ENCODE peak calls at places on chromosome 15, in six cellular contexts. Z is GM03348; O is activated CD4-positive, alpha-beta T cell treated with anti-CD3 and anti-CD28 coated beads for 24 hours; U is NCI-H345; J is SK-N-SH; Y is GM13976. I is an unnamed sample.

GRCh38 chr15:101579766-101580165 is 72.4 kb downstream of the TM2D3 start:
- DNase-seq in Z (no peak), O (no peak), U (no peak), J (no peak), Y (peak; percentile 29), I (no peak)

GRCh38 chr15:36358094-36358961 is 221.1 kb upstream of the CDIN1 start:
- DNase-seq in Z (peak; percentile 66), O (no peak), U (no peak), J (no peak), Y (no peak), I (no peak)

GRCh38 chr15:70324001-70324974 is 226.6 kb upstream of the TLE3 start:
- DNase-seq in Z (peak; percentile 69), O (no peak), U (no peak), J (peak; percentile 53), Y (no peak), I (no peak)

GRCh38 chr15:101148881-101149664 is 102.8 kb downstream of the CHSY1 start:
- DNase-seq in Z (no peak), O (no peak), U (no peak), J (peak; percentile 89), Y (no peak), I (no peak)

GRCh38 chr15:25679492-25679891 is 183.6 kb downstream of the ATP10A start:
- DNase-seq in Z (no peak), O (no peak), U (no peak), J (no peak), Y (no peak), I (no peak)

GRCh38 chr15:55319537-55320325 is 709 bp downstream of the PIGB start:
- DNase-seq in Z (peak; percentile 48), O (no peak), U (no peak), J (no peak), Y (peak; percentile 65), I (no peak)

GRCh38 chr15:69292826-69293420 is 5.8 kb upstream of the PAQR5 start:
- DNase-seq in Z (no peak), O (no peak), U (no peak), J (no peak), Y (no peak), I (no peak)

GRCh38 chr15:68783226-68784054 is 37.3 kb downstream of the ANP32A start:
- DNase-seq in Z (peak; percentile 38), O (peak; percentile 54), U (no peak), J (peak; percentile 62), Y (peak; percentile 76), I (peak; percentile 74)

GRCh38 chr15:59400103-59400813 is 27.6 kb upstream of the MYO1E start:
- DNase-seq in Z (no peak), O (no peak), U (no peak), J (no peak), Y (no peak), I (peak; percentile 23)

GRCh38 chr15:69926011-69926410 is 171.7 kb downstream of the TLE3 start:
- DNase-seq in Z (no peak), O (no peak), U (no peak), J (no peak), Y (no peak), I (no peak)

GRCh38 chr15:36882487-36883108 is 217.8 kb downstream of the MEIS2 start:
- DNase-seq in Z (no peak), O (no peak), U (no peak), J (no peak), Y (no peak), I (no peak)

GRCh38 chr15:22952826-22953579 is 27.2 kb downstream of the CYFIP1 start:
- DNase-seq in Z (peak; percentile 38), O (no peak), U (peak; percentile 29), J (no peak), Y (no peak), I (no peak)

GRCh38 chr15:63791236-63791635 is 42.5 kb downstream of the HERC1 start:
- DNase-seq in Z (peak; percentile 13), O (no peak), U (no peak), J (no peak), Y (no peak), I (no peak)

GRCh38 chr15:90082140-90082713 is 20.0 kb downstream of the IDH2 start:
- DNase-seq in Z (no peak), O (no peak), U (no peak), J (no peak), Y (no peak), I (no peak)

GRCh38 chr15:42358141-42358540 is 1.2 kb upstream of the CAPN3 start:
- DNase-seq in Z (no peak), O (no peak), U (no peak), J (no peak), Y (no peak), I (no peak)

GRCh38 chr15:38252481-38253311 is at the start of gene SPRED1:
- DNase-seq in Z (peak; percentile 85), O (no peak), U (peak; percentile 42), J (peak; percentile 76), Y (peak; percentile 25), I (peak; percentile 38)

GRCh38 chr15:79881668-79882067 is 15.1 kb downstream of the MTHFS start:
- DNase-seq in Z (no peak), O (no peak), U (no peak), J (no peak), Y (no peak), I (no peak)

GRCh38 chr15:45425135-45425534 is 46.8 kb upstream of the GATM start:
- DNase-seq in Z (peak; percentile 21), O (no peak), U (no peak), J (no peak), Y (no peak), I (no peak)

I was measured in germinal center.